ENCODE peak calls at places on chromosomes 7 and 10, in seven cellular contexts. N is CD8-positive, alpha-beta memory T cell; F is right atrium auricular region; Q is heart right ventricle; Z is kidney epithelial cell; T is heart left ventricle; A is ovary. U is an unnamed sample.

GRCh38 chr10:72084094-72084459 is 4.3 kb downstream of the SPOCK2 start:
- DNase-seq in T (no peak), A (peak), N (peak), F (no peak), Z (no peak), Q (no peak), U (no peak)

GRCh38 chr10:3043512-3044368 is 23.6 kb upstream of the PFKP start:
- DNase-seq in T (peak), Z (no peak), N (no peak), A (no peak), F (no peak), Q (peak), U (peak)

GRCh38 chr10:118986815-118987790 is 42.4 kb upstream of the NANOS1 start:
- DNase-seq in Q (no peak), T (no peak), Z (no peak), F (no peak), N (no peak), A (no peak), U (no peak)

GRCh38 chr7:47693161-47693740 is 111.3 kb upstream of the TNS3 start:
- DNase-seq in Z (no peak), A (no peak), F (no peak), T (no peak), Q (no peak), N (no peak), U (peak)

GRCh38 chr10:6348091-6348862 is 145.5 kb downstream of the PFKFB3 start:
- DNase-seq in A (no peak), Q (peak), Z (peak), N (peak), T (peak), F (no peak), U (peak)

GRCh38 chr10:29392376-29393021 is 103.6 kb downstream of the LYZL1 start:
- DNase-seq in F (no peak), T (no peak), A (peak), Z (no peak), N (no peak), Q (peak), U (peak)

GRCh38 chr10:50919010-50919409 is 33.6 kb upstream of the A1CF start:
- DNase-seq in Z (no peak), Q (no peak), A (no peak), N (no peak), T (no peak), F (no peak), U (peak)

GRCh38 chr10:44334621-44335184 is 50.2 kb downstream of the CXCL12 start:
- DNase-seq in A (no peak), Q (no peak), N (no peak), Z (peak), F (peak), T (no peak), U (peak)

GRCh38 chr10:114077347-114077746 is 33.7 kb downstream of the ADRB1 start:
- DNase-seq in T (no peak), Z (no peak), N (no peak), A (no peak), Q (no peak), F (no peak), U (no peak)

GRCh38 chr7:105664816-105665525 is 83.7 kb upstream of the EFCAB10 start:
- DNase-seq in Z (no peak), T (no peak), F (no peak), N (no peak), A (no peak), Q (no peak), U (peak)

GRCh38 chr7:156180451-156181229 is 368.4 kb upstream of the SHH start:
- DNase-seq in T (no peak), Z (no peak), N (no peak), F (no peak), Q (no peak), A (no peak), U (no peak)

GRCh38 chr7:156487811-156488523 is 152.6 kb upstream of the RNF32 start:
- DNase-seq in T (no peak), N (no peak), Z (no peak), A (no peak), Q (no peak), F (peak), U (no peak)

GRCh38 chr7:87218941-87219544 is 489 bp downstream of the TMEM243 start:
- DNase-seq in T (peak), Q (peak), N (peak), F (peak), A (peak), Z (no peak), U (peak)

GRCh38 chr10:132375116-132375794 is 21.7 kb upstream of the PWWP2B start:
- DNase-seq in Q (no peak), Z (no peak), N (peak), T (no peak), A (peak), F (no peak), U (no peak)

GRCh38 chr7:3244241-3244814 is 56.7 kb upstream of the SDK1 start:
- DNase-seq in Z (peak), T (no peak), F (no peak), N (no peak), Q (no peak), A (no peak), U (peak)

GRCh38 chr7:134943785-134944400 is 42.4 kb upstream of the AGBL3 start:
- DNase-seq in Q (no peak), F (no peak), A (no peak), Z (no peak), N (no peak), T (no peak), U (peak)

GRCh38 chr7:11155883-11156282 is 182.2 kb downstream of the PHF14 start:
- DNase-seq in Z (no peak), T (no peak), N (no peak), A (no peak), F (no peak), Q (no peak), U (no peak)

GRCh38 chr10:52578871-52579405 is 193.6 kb downstream of the MBL2 start:
- DNase-seq in N (no peak), F (no peak), T (no peak), Q (no peak), Z (no peak), A (no peak), U (no peak)

DNA sequence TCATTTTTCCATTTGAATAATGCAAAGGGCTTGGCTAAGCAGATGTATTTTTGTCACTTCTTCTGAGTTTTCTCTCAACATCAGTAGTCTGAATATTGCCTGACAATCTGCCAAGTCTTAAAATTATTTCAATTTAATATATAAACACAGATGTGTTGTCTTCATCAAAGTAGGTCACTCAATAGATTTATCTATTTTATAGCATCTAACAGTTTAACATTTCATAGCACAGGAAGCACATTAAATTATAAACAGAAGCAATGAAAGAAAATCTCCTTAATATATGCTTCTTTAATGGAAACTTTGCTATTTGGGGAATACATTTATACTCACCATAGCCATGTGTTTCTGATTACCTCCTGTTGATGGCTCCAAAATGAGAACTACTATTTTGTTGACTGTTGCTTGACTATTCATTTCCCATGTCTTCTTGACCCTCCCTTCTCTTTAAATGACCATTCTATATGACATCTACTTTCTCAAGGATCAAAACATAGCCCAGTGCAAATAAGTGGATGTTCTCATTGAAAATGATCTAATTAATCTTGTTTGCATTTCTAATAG is 4.6 kb downstream of the CPED1 start:
- DNase-seq in Q (no peak), Z (no peak), A (no peak), F (no peak), N (no peak), T (no peak), U (no peak)
- H3K4me3 ChIP-seq in Q (peak), Z (no peak), A (peak), F (no peak), N (no peak), T (no peak), U (peak)

GRCh38 chr7:92717601-92717981 is 118.8 kb downstream of the CDK6 start:
- DNase-seq in Z (no peak), F (no peak), A (no peak), Q (no peak), T (no peak), N (no peak), U (no peak)
- H3K4me3 ChIP-seq in Z (no peak), F (peak), A (peak), Q (peak), T (no peak), N (peak), U (no peak)

GRCh38 chr7:64947252-64948000 is 43.4 kb downstream of the ZNF117 start:
- DNase-seq in Q (no peak), T (no peak), F (no peak), Z (no peak), N (no peak), A (no peak), U (no peak)
- H3K4me3 ChIP-seq in Q (peak), T (no peak), F (peak), Z (peak), N (no peak), A (no peak), U (no peak)

GRCh38 chr7:138768251-138768650 is 29.5 kb upstream of the TMEM213 start:
- DNase-seq in Z (no peak), A (no peak), Q (no peak), F (no peak), T (no peak), N (no peak), U (no peak)

GRCh38 chr7:138770904-138771303 is 26.9 kb upstream of the TMEM213 start:
- DNase-seq in N (no peak), F (no peak), Q (no peak), T (no peak), A (no peak), Z (no peak), U (no peak)

GRCh38 chr7:138773176-138773575 is 24.6 kb upstream of the TMEM213 start:
- DNase-seq in N (no peak), Q (no peak), Z (no peak), A (no peak), F (no peak), T (no peak), U (no peak)

GRCh38 chr7:138776156-138776833 is 21.5 kb upstream of the TMEM213 start:
- DNase-seq in N (no peak), Z (no peak), F (no peak), Q (no peak), A (no peak), T (no peak), U (no peak)

DNA sequence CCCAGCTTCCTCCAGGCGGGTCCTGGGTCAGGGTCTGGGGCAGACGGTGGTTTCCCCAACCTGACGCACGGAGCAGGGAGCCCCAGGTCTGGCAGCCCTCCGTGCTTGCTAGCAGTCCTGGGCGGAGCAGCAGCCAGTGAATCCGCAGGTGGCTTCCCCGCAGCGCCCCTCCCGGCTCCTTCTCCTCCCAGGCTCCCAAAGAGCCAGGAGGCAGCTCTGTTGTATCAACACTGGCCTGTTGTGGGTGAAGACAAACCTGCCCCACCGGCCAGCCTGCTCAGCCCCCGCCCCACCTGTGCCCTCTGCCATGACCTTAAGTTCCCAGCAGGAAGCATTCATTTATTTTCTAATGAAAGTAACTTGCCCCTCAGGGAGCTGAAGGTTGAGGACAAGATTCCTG is 24.0 kb upstream of the TMEM213 start:
- DNase-seq in F (no peak), N (no peak), Q (no peak), T (no peak), Z (no peak), A (no peak), U (no peak)
- H3K4me3 ChIP-seq in F (no peak), N (no peak), Q (no peak), T (no peak), Z (no peak), A (no peak), U (no peak)

DNA sequence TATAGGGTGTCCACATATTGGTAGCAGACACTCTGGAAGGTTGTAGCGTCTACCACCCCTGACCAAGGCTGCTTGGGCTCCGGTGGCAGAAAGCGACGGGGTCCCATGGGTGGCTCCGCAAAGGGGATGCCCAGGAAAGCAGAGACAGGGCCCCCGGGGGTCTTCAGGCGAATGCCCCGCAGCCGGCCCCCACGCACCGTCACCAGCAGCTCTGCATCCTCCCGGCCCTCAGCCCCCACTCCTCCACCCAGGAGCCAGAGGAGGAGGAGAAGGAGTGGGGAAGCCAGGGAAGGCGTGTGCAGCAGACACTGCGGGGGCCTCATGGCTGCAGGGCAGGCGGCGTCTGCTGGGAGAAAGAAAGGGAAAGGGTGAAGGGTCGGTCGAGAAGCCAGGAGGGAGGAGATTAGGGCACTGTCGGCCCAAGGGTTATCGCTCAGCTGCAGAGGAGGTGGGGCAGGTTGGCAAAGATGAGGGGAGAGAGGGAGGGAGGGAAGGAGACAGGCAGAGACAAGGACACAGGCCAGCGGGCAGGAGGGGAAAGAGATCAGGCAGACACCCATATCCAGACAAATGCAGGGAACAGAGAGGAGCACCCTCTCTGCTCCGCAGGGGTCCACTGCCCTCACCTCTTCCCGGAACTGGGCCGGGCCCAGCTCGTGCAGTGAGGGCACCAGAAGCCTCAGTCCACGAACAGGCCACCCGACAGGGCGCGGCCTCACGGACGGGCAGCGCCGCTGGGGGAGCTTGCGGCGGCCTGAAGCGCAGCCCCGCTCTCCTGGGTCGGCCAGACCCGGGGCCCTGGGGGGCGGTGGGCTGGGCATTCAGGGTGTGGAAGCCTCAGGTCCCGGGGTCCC is 1.6 kb downstream of the ACHE start:
- DNase-seq in Z (no peak), A (no peak), N (peak), F (no peak), T (no peak), Q (no peak), U (no peak)
- H3K4me3 ChIP-seq in Z (no peak), A (peak), N (no peak), F (peak), T (no peak), Q (peak), U (no peak)

GRCh38 chr10:125811251-125811650 is 11.8 kb downstream of the UROS start:
- DNase-seq in T (no peak), Z (no peak), A (no peak), Q (no peak), F (no peak), N (no peak), U (no peak)
- H3K4me3 ChIP-seq in T (no peak), Z (no peak), A (no peak), Q (no peak), F (no peak), N (no peak), U (no peak)

DNA sequence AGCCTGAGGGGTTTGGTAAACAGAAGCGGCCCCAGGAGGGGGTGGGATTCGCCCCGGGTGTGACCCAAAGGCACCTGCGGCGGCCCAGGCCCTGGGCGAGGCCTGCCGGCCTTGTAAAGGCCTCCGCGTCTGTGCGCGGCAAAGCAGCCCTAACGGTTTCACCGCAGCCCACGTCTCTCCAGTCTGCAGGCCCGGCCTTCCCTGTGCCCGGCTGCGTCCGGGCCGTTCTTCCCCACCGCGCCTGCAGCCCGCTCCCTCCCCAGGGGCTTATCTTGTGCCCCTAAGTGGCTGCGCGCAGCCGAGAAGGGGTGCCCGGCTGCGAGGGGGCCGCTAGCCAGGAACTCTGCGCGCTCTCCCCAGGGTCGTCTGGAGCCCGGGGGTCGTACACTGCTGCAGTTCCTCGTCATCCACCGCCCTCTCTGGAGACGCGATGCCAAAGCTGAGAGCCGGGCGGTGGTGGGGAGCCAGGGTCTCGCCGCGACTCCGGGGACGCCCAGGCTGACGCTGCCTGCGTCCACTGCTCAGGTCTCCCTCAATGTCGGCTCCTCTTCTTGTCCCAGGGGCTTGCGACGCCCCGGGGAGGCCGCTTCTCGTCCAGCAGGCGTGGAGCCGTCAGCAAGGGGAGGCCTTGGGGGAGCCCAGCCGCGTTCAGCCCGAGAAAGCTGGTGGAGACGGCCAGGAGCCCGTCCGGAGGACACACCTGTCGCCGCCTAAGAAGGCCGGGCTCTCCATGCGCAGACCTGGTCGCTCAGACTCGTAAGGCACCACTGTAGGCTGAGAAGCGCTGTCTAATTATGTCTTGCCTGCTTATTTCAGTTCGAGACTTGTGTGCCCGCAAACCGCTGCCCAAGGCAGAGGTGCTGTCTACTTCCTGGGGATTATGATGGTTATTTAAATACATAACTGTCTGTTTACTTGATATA is 132.3 kb downstream of the SPAG6 start:
- DNase-seq in A (no peak), N (no peak), T (no peak), Z (no peak), F (no peak), Q (no peak), U (no peak)
- H3K4me3 ChIP-seq in A (no peak), N (no peak), T (no peak), Z (no peak), F (no peak), Q (peak), U (no peak)

GRCh38 chr10:79384773-79385391 is 37.6 kb downstream of the PPIF start:
- DNase-seq in Z (no peak), A (no peak), N (no peak), Q (no peak), T (no peak), F (no peak), U (no peak)

GRCh38 chr10:79383974-79384606 is 36.8 kb downstream of the PPIF start:
- DNase-seq in F (peak), Q (no peak), N (peak), Z (no peak), T (no peak), A (no peak), U (no peak)

GRCh38 chr10:79385804-79386531 is 38.7 kb downstream of the PPIF start:
- DNase-seq in F (peak), T (no peak), Z (no peak), Q (no peak), A (peak), N (peak), U (no peak)

GRCh38 chr10:79386637-79387465 is 39.6 kb downstream of the PPIF start:
- DNase-seq in Z (no peak), F (peak), T (no peak), A (no peak), N (peak), Q (no peak), U (no peak)

DNA sequence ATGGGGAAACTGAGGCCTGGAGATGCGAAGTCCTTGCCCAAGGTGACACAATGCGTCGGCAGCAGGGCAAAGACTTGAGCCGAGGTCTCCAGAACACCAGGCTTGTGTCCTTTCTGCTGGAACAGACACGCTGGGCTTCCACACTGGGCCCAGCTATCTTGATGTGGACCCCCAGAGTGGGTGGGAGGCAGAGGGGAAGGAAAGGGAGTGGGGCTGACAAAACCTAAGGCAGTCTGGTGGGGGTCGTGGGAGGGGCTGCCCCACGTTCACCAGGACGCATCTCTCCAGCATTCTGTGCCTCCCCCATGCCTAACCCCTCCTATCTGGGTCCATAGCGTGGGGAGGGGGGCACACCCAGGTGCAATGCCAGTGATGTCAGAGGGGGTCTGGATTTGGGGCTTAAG is 38.1 kb downstream of the PPIF start:
- DNase-seq in A (peak), Z (no peak), Q (no peak), F (peak), T (no peak), N (peak), U (no peak)
- H3K4me3 ChIP-seq in A (no peak), Z (no peak), Q (no peak), F (no peak), T (no peak), N (no peak), U (no peak)